ENCODE peak calls at places on chromosomes 12 and 14, in six cellular contexts. R is germinal center; X is NCI-H510A treated with DMSO at 0.1 percent for 48 hours; J is RWPE1; T is stimulated activated CD8-positive, alpha-beta memory T cell treated with anti-CD3 and anti-CD28 coated beads, Interleukin-2, amount 100 ng/mL, for 1 hour; Y is HCT116. V is an unnamed sample.

GRCh38 chr14:35046751-35047536 is 872 bp downstream of the FAM177A1 start:
- DNase-seq in R (peak), X (peak), J (peak), T (no peak), Y (no peak), V (peak)

GRCh38 chr12:107349008-107349747 is 255.8 kb upstream of the CRY1 start:
- DNase-seq in R (no peak), X (no peak), J (peak), T (no peak), Y (peak), V (peak)

GRCh38 chr14:101500061-101500460 is 61.2 kb upstream of the DIO3 start:
- DNase-seq in R (no peak), X (no peak), J (no peak), T (no peak), Y (no peak), V (no peak)

GRCh38 chr12:64404470-64405446 is 566 bp downstream of the XPOT start:
- DNase-seq in R (peak), X (no peak), J (peak), T (peak), Y (no peak), V (peak)

GRCh38 chr12:33555128-33555527 is 115.5 kb upstream of the SYT10 start:
- DNase-seq in R (no peak), X (no peak), J (no peak), T (no peak), Y (no peak), V (no peak)

GRCh38 chr12:52945389-52946232 is 3.3 kb upstream of the KRT18 start:
- DNase-seq in R (no peak), X (no peak), J (peak), T (no peak), Y (no peak), V (peak)

GRCh38 chr12:31589582-31589895 is 1.4 kb downstream of the DENND5B start:
- DNase-seq in R (peak), X (no peak), J (no peak), T (no peak), Y (no peak), V (no peak)

GRCh38 chr14:76963366-76963765 is 65.1 kb downstream of the IRF2BPL start:
- DNase-seq in R (no peak), X (no peak), J (no peak), T (no peak), Y (no peak), V (no peak)

GRCh38 chr14:92551066-92551841 is 37.7 kb downstream of the RIN3 start:
- DNase-seq in R (peak), X (no peak), J (no peak), T (no peak), Y (no peak), V (no peak)

GRCh38 chr14:50395448-50395847 is 1.2 kb downstream of the CDKL1 start:
- DNase-seq in R (no peak), X (no peak), J (no peak), T (no peak), Y (no peak), V (no peak)

GRCh38 chr12:111166779-111167540 is 201.9 kb downstream of the PHETA1 start:
- DNase-seq in R (no peak), X (no peak), J (no peak), T (no peak), Y (no peak), V (no peak)

GRCh38 chr12:113154351-113154973 is 4.9 kb downstream of the CFAP73 start:
- DNase-seq in R (peak), X (peak), J (no peak), T (no peak), Y (no peak), V (peak)

GRCh38 chr12:43861015-43861846 is 25.4 kb downstream of the TMEM117 start:
- DNase-seq in R (no peak), X (no peak), J (no peak), T (no peak), Y (no peak), V (peak)

V was measured in bronchial epithelial cell.